ENCODE peak calls at places on chromosomes 7 and 10, in seven cellular contexts. One of them, this sample, is unnamed.

GRCh38 chr10:95425592-95426465 is 135.0 kb upstream of the PDLIM1 start:
- DNase-seq in Peyer's patch: no peak
- DNase-seq in cardiac muscle cell: no peak
- DNase-seq in CD8-positive, alpha-beta T cell: no peak
- DNase-seq in stomach: no peak
- DNase-seq in fibroblast of mammary gland: no peak
- DNase-seq in IMR-90: no peak
- DNase-seq in this sample: no peak

GRCh38 chr10:77467422-77467963 is 170.1 kb downstream of the KCNMA1 start:
- DNase-seq in Peyer's patch: no peak
- DNase-seq in cardiac muscle cell: no peak
- DNase-seq in CD8-positive, alpha-beta T cell: no peak
- DNase-seq in stomach: peak
- DNase-seq in fibroblast of mammary gland: no peak
- DNase-seq in IMR-90: no peak
- DNase-seq in this sample: no peak

GRCh38 chr7:102288285-102288930 is 1.7 kb downstream of the SH2B2 start:
- DNase-seq in Peyer's patch: no peak
- DNase-seq in cardiac muscle cell: no peak
- DNase-seq in CD8-positive, alpha-beta T cell: no peak
- DNase-seq in stomach: no peak
- DNase-seq in fibroblast of mammary gland: no peak
- DNase-seq in IMR-90: no peak
- DNase-seq in this sample: no peak

GRCh38 chr10:43310872-43311271 is 44.0 kb upstream of the RASGEF1A start:
- DNase-seq in Peyer's patch: no peak
- DNase-seq in cardiac muscle cell: no peak
- DNase-seq in CD8-positive, alpha-beta T cell: no peak
- DNase-seq in stomach: no peak
- DNase-seq in fibroblast of mammary gland: no peak
- DNase-seq in IMR-90: no peak
- DNase-seq in this sample: no peak

GRCh38 chr7:120792091-120792860 is 65.7 kb downstream of the TSPAN12 start:
- DNase-seq in Peyer's patch: peak
- DNase-seq in cardiac muscle cell: peak
- DNase-seq in CD8-positive, alpha-beta T cell: peak
- DNase-seq in stomach: peak
- DNase-seq in fibroblast of mammary gland: peak
- DNase-seq in IMR-90: peak
- DNase-seq in this sample: peak

GRCh38 chr10:133401981-133402725 is 8.2 kb downstream of the MTG1 start:
- DNase-seq in Peyer's patch: no peak
- DNase-seq in cardiac muscle cell: no peak
- DNase-seq in CD8-positive, alpha-beta T cell: no peak
- DNase-seq in stomach: peak
- DNase-seq in fibroblast of mammary gland: no peak
- DNase-seq in IMR-90: no peak
- DNase-seq in this sample: no peak

GRCh38 chr10:129744134-129744895 is 219.8 kb downstream of the EBF3 start:
- DNase-seq in Peyer's patch: peak
- DNase-seq in cardiac muscle cell: no peak
- DNase-seq in CD8-positive, alpha-beta T cell: no peak
- DNase-seq in stomach: peak
- DNase-seq in fibroblast of mammary gland: no peak
- DNase-seq in IMR-90: no peak
- DNase-seq in this sample: no peak

GRCh38 chr10:91493313-91493712 is 83.2 kb downstream of the HECTD2 start:
- DNase-seq in Peyer's patch: no peak
- DNase-seq in cardiac muscle cell: peak
- DNase-seq in CD8-positive, alpha-beta T cell: no peak
- DNase-seq in stomach: no peak
- DNase-seq in fibroblast of mammary gland: peak
- DNase-seq in IMR-90: peak
- DNase-seq in this sample: peak

GRCh38 chr10:31034041-31034918 is 2.6 kb upstream of the ZNF438 start:
- DNase-seq in Peyer's patch: no peak
- DNase-seq in cardiac muscle cell: peak
- DNase-seq in CD8-positive, alpha-beta T cell: no peak
- DNase-seq in stomach: no peak
- DNase-seq in fibroblast of mammary gland: peak
- DNase-seq in IMR-90: peak
- DNase-seq in this sample: peak

GRCh38 chr10:87660484-87661133 is 931 bp downstream of the PAPSS2 start:
- DNase-seq in Peyer's patch: peak
- DNase-seq in cardiac muscle cell: peak
- DNase-seq in CD8-positive, alpha-beta T cell: no peak
- DNase-seq in stomach: peak
- DNase-seq in fibroblast of mammary gland: peak
- DNase-seq in IMR-90: peak
- DNase-seq in this sample: no peak

GRCh38 chr10:23344251-23344841 is at the start of gene C10orf67:
- DNase-seq in Peyer's patch: no peak
- DNase-seq in cardiac muscle cell: peak
- DNase-seq in CD8-positive, alpha-beta T cell: peak
- DNase-seq in stomach: no peak
- DNase-seq in fibroblast of mammary gland: peak
- DNase-seq in IMR-90: peak
- DNase-seq in this sample: peak

GRCh38 chr10:91605968-91606367 is 26.9 kb downstream of the PPP1R3C start:
- DNase-seq in Peyer's patch: no peak
- DNase-seq in cardiac muscle cell: no peak
- DNase-seq in CD8-positive, alpha-beta T cell: no peak
- DNase-seq in stomach: no peak
- DNase-seq in fibroblast of mammary gland: no peak
- DNase-seq in IMR-90: no peak
- DNase-seq in this sample: no peak

GRCh38 chr7:86844608-86845007 is 200.9 kb downstream of the GRM3 start:
- DNase-seq in Peyer's patch: no peak
- DNase-seq in cardiac muscle cell: no peak
- DNase-seq in CD8-positive, alpha-beta T cell: no peak
- DNase-seq in stomach: no peak
- DNase-seq in fibroblast of mammary gland: no peak
- DNase-seq in IMR-90: no peak
- DNase-seq in this sample: no peak

GRCh38 chr7:15686209-15686956 is at the start of gene MEOX2:
- DNase-seq in Peyer's patch: peak
- DNase-seq in cardiac muscle cell: peak
- DNase-seq in CD8-positive, alpha-beta T cell: no peak
- DNase-seq in stomach: no peak
- DNase-seq in fibroblast of mammary gland: peak
- DNase-seq in IMR-90: peak
- DNase-seq in this sample: no peak

GRCh38 chr7:139683137-139683871 is 94.5 kb downstream of the HIPK2 start:
- DNase-seq in Peyer's patch: no peak
- DNase-seq in cardiac muscle cell: peak
- DNase-seq in CD8-positive, alpha-beta T cell: no peak
- DNase-seq in stomach: no peak
- DNase-seq in fibroblast of mammary gland: peak
- DNase-seq in IMR-90: peak
- DNase-seq in this sample: no peak

GRCh38 chr7:114922151-114922651 is 307 bp downstream of the MDFIC start:
- DNase-seq in Peyer's patch: peak
- DNase-seq in cardiac muscle cell: peak
- DNase-seq in CD8-positive, alpha-beta T cell: peak
- DNase-seq in stomach: peak
- DNase-seq in fibroblast of mammary gland: peak
- DNase-seq in IMR-90: peak
- DNase-seq in this sample: no peak

GRCh38 chr7:81064446-81064845 is 145.6 kb upstream of the SEMA3C start:
- DNase-seq in Peyer's patch: no peak
- DNase-seq in cardiac muscle cell: peak
- DNase-seq in CD8-positive, alpha-beta T cell: no peak
- DNase-seq in stomach: no peak
- DNase-seq in fibroblast of mammary gland: no peak
- DNase-seq in IMR-90: peak
- DNase-seq in this sample: peak

GRCh38 chr10:30959855-30960247 is 71.8 kb downstream of the ZNF438 start:
- DNase-seq in Peyer's patch: no peak
- DNase-seq in cardiac muscle cell: no peak
- DNase-seq in CD8-positive, alpha-beta T cell: no peak
- DNase-seq in stomach: no peak
- DNase-seq in fibroblast of mammary gland: peak
- DNase-seq in IMR-90: no peak
- DNase-seq in this sample: no peak

GRCh38 chr10:25557136-25557535 is 376.9 kb upstream of the MYO3A start:
- DNase-seq in Peyer's patch: no peak
- DNase-seq in cardiac muscle cell: peak
- DNase-seq in CD8-positive, alpha-beta T cell: no peak
- DNase-seq in stomach: no peak
- DNase-seq in fibroblast of mammary gland: no peak
- DNase-seq in IMR-90: no peak
- DNase-seq in this sample: no peak

GRCh38 chr7:116231543-116232401 is 21.4 kb downstream of the TES start:
- DNase-seq in Peyer's patch: no peak
- DNase-seq in cardiac muscle cell: peak
- DNase-seq in CD8-positive, alpha-beta T cell: no peak
- DNase-seq in stomach: no peak
- DNase-seq in fibroblast of mammary gland: peak
- DNase-seq in IMR-90: peak
- DNase-seq in this sample: peak

GRCh38 chr10:30186371-30186875 is 127.0 kb upstream of the JCAD start:
- DNase-seq in Peyer's patch: peak
- DNase-seq in cardiac muscle cell: no peak
- DNase-seq in CD8-positive, alpha-beta T cell: no peak
- DNase-seq in stomach: peak
- DNase-seq in fibroblast of mammary gland: peak
- DNase-seq in IMR-90: no peak
- DNase-seq in this sample: no peak

GRCh38 chr10:3668276-3668960 is 116.6 kb downstream of the KLF6 start:
- DNase-seq in Peyer's patch: no peak
- DNase-seq in cardiac muscle cell: peak
- DNase-seq in CD8-positive, alpha-beta T cell: peak
- DNase-seq in stomach: peak
- DNase-seq in fibroblast of mammary gland: peak
- DNase-seq in IMR-90: peak
- DNase-seq in this sample: peak

GRCh38 chr10:88932539-88933256 is 19.9 kb downstream of the ACTA2 start:
- DNase-seq in Peyer's patch: no peak
- DNase-seq in cardiac muscle cell: peak
- DNase-seq in CD8-positive, alpha-beta T cell: peak
- DNase-seq in stomach: peak
- DNase-seq in fibroblast of mammary gland: peak
- DNase-seq in IMR-90: peak
- DNase-seq in this sample: no peak

DNA sequence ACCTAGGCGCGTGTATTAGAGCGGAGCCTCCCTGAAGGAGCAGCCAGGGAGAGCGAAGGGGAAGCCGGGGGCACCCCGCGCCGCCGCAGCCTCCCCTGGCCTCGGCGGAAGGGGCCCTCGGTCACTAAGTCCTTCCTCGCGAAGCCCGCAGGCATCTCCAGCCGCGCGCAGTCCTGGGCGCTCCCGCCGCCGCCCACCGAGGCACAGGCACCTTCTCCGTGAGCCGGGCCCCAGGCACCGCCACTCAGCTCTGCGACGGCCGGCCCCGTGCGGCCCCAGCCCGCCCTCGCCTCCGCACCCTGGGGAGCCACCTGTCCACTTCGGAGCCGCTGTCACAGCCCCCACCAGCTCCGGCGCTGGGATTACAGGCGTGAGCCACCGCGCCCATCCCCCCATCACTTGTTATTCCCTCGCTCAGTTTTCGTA is 80.8 kb downstream of the ZNF467 start:
- DNase-seq in Peyer's patch: no peak
- DNase-seq in cardiac muscle cell: no peak
- DNase-seq in CD8-positive, alpha-beta T cell: no peak
- DNase-seq in stomach: no peak
- DNase-seq in fibroblast of mammary gland: no peak
- DNase-seq in IMR-90: no peak
- DNase-seq in this sample: no peak
- H3K4me3 ChIP-seq in Peyer's patch: no peak
- H3K4me3 ChIP-seq in cardiac muscle cell: peak
- H3K4me3 ChIP-seq in CD8-positive, alpha-beta T cell: no peak
- H3K4me3 ChIP-seq in stomach: peak
- H3K4me3 ChIP-seq in fibroblast of mammary gland: peak
- H3K4me3 ChIP-seq in IMR-90: no peak
- H3K4me3 ChIP-seq in this sample: peak

GRCh38 chr10:100004805-100005510 is 4.8 kb downstream of the DNMBP start:
- DNase-seq in Peyer's patch: no peak
- DNase-seq in cardiac muscle cell: no peak
- DNase-seq in CD8-positive, alpha-beta T cell: no peak
- DNase-seq in stomach: no peak
- DNase-seq in fibroblast of mammary gland: no peak
- DNase-seq in IMR-90: no peak
- DNase-seq in this sample: no peak
- H3K4me3 ChIP-seq in Peyer's patch: no peak
- H3K4me3 ChIP-seq in cardiac muscle cell: no peak
- H3K4me3 ChIP-seq in CD8-positive, alpha-beta T cell: no peak
- H3K4me3 ChIP-seq in stomach: no peak
- H3K4me3 ChIP-seq in fibroblast of mammary gland: peak
- H3K4me3 ChIP-seq in IMR-90: no peak
- H3K4me3 ChIP-seq in this sample: no peak

GRCh38 chr7:31052504-31052840 is 364 bp downstream of the ADCYAP1R1 start:
- DNase-seq in Peyer's patch: no peak
- DNase-seq in cardiac muscle cell: no peak
- DNase-seq in CD8-positive, alpha-beta T cell: no peak
- DNase-seq in stomach: no peak
- DNase-seq in fibroblast of mammary gland: no peak
- DNase-seq in IMR-90: no peak
- DNase-seq in this sample: no peak

GRCh38 chr7:31054608-31055273 is 2.6 kb downstream of the ADCYAP1R1 start:
- DNase-seq in Peyer's patch: no peak
- DNase-seq in cardiac muscle cell: no peak
- DNase-seq in CD8-positive, alpha-beta T cell: no peak
- DNase-seq in stomach: no peak
- DNase-seq in fibroblast of mammary gland: no peak
- DNase-seq in IMR-90: no peak
- DNase-seq in this sample: no peak

GRCh38 chr7:31051598-31052503 is at the start of gene ADCYAP1R1:
- DNase-seq in Peyer's patch: no peak
- DNase-seq in cardiac muscle cell: no peak
- DNase-seq in CD8-positive, alpha-beta T cell: no peak
- DNase-seq in stomach: no peak
- DNase-seq in fibroblast of mammary gland: no peak
- DNase-seq in IMR-90: no peak
- DNase-seq in this sample: no peak

GRCh38 chr7:31053986-31054385 is 1.9 kb downstream of the ADCYAP1R1 start:
- DNase-seq in Peyer's patch: no peak
- DNase-seq in cardiac muscle cell: no peak
- DNase-seq in CD8-positive, alpha-beta T cell: no peak
- DNase-seq in stomach: no peak
- DNase-seq in fibroblast of mammary gland: no peak
- DNase-seq in IMR-90: no peak
- DNase-seq in this sample: no peak

GRCh38 chr7:31052841-31053601 is 913 bp downstream of the ADCYAP1R1 start:
- DNase-seq in Peyer's patch: no peak
- DNase-seq in cardiac muscle cell: no peak
- DNase-seq in CD8-positive, alpha-beta T cell: no peak
- DNase-seq in stomach: no peak
- DNase-seq in fibroblast of mammary gland: no peak
- DNase-seq in IMR-90: no peak
- DNase-seq in this sample: no peak
- H3K4me3 ChIP-seq in Peyer's patch: no peak
- H3K4me3 ChIP-seq in cardiac muscle cell: peak
- H3K4me3 ChIP-seq in CD8-positive, alpha-beta T cell: no peak
- H3K4me3 ChIP-seq in stomach: peak
- H3K4me3 ChIP-seq in fibroblast of mammary gland: no peak
- H3K4me3 ChIP-seq in IMR-90: no peak
- H3K4me3 ChIP-seq in this sample: no peak

DNA sequence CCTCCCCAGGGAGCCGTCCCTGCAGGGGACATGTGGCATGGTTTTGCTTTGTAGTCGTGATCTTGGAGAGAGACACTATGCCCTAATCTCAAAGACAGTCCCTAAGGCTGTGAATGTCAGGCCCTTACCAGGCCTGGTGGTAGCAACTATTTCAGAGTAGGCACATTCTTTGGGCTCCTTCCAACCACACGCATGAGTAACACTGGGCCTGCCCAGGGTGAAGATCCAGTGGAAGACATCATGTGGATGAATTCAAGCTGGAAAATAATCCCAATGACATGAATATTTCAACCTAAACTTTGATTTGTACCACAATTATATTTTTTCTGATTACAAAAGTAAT is 39.5 kb upstream of the INSIG1 start:
- DNase-seq in Peyer's patch: no peak
- DNase-seq in cardiac muscle cell: peak
- DNase-seq in CD8-positive, alpha-beta T cell: no peak
- DNase-seq in stomach: no peak
- DNase-seq in fibroblast of mammary gland: peak
- DNase-seq in IMR-90: peak
- DNase-seq in this sample: peak
- H3K4me3 ChIP-seq in Peyer's patch: no peak
- H3K4me3 ChIP-seq in cardiac muscle cell: no peak
- H3K4me3 ChIP-seq in CD8-positive, alpha-beta T cell: no peak
- H3K4me3 ChIP-seq in stomach: no peak
- H3K4me3 ChIP-seq in fibroblast of mammary gland: peak
- H3K4me3 ChIP-seq in IMR-90: no peak
- H3K4me3 ChIP-seq in this sample: no peak